ENCODE peak calls at places on chromosomes 7 and 10, in six cellular contexts. One of them, this sample, is unnamed.

GRCh38 chr7:36473454-36474282 is 84.0 kb downstream of the ANLN start:
- DNase-seq in HepG2: peak; percentile 43
- DNase-seq in GM12878: no peak
- DNase-seq in H1: peak; percentile 89
- DNase-seq in K562: peak; percentile 51
- DNase-seq in SK-N-SH: peak; percentile 57
- DNase-seq in this sample: no peak

GRCh38 chr7:37310322-37311080 is 138.2 kb downstream of the ELMO1 start:
- DNase-seq in GM12878: no peak
- DNase-seq in SK-N-SH: no peak
- DNase-seq in H1: no peak
- DNase-seq in K562: no peak
- DNase-seq in HepG2: no peak
- DNase-seq in this sample: peak; percentile 69

GRCh38 chr7:29557954-29558353 is 5.7 kb upstream of the PRR15 start:
- DNase-seq in HepG2: no peak
- DNase-seq in K562: peak; percentile 20
- DNase-seq in H1: no peak
- DNase-seq in SK-N-SH: no peak
- DNase-seq in GM12878: no peak
- DNase-seq in this sample: peak; percentile 27

GRCh38 chr7:17009007-17009719 is 127.4 kb upstream of the AGR3 start:
- DNase-seq in HepG2: peak; percentile 18
- DNase-seq in K562: no peak
- DNase-seq in SK-N-SH: no peak
- DNase-seq in GM12878: no peak
- DNase-seq in H1: no peak
- DNase-seq in this sample: no peak

GRCh38 chr7:6437251-6437650 is 10.5 kb downstream of the DAGLB start:
- DNase-seq in K562: no peak
- DNase-seq in H1: no peak
- DNase-seq in GM12878: no peak
- DNase-seq in SK-N-SH: no peak
- DNase-seq in HepG2: peak; percentile 32
- DNase-seq in this sample: no peak

GRCh38 chr10:74922921-74923320 is 96.5 kb downstream of the KAT6B start:
- DNase-seq in GM12878: no peak
- DNase-seq in HepG2: no peak
- DNase-seq in H1: no peak
- DNase-seq in K562: no peak
- DNase-seq in SK-N-SH: no peak
- DNase-seq in this sample: no peak

GRCh38 chr10:3992374-3993178 is 207.6 kb upstream of the KLF6 start:
- DNase-seq in GM12878: no peak
- DNase-seq in K562: no peak
- DNase-seq in H1: no peak
- DNase-seq in SK-N-SH: no peak
- DNase-seq in HepG2: no peak
- DNase-seq in this sample: no peak

GRCh38 chr10:10792681-10793080 is 225.0 kb upstream of the CELF2 start:
- DNase-seq in H1: no peak
- DNase-seq in SK-N-SH: no peak
- DNase-seq in HepG2: no peak
- DNase-seq in K562: no peak
- DNase-seq in GM12878: no peak
- DNase-seq in this sample: no peak

GRCh38 chr7:35593896-35594295 is 101.0 kb downstream of the HERPUD2 start:
- DNase-seq in SK-N-SH: peak; percentile 36
- DNase-seq in K562: peak; percentile 63
- DNase-seq in H1: peak; percentile 86
- DNase-seq in GM12878: no peak
- DNase-seq in HepG2: peak; percentile 7
- DNase-seq in this sample: no peak

GRCh38 chr7:75055830-75056431 is 17.7 kb downstream of the RCC1L start:
- DNase-seq in SK-N-SH: no peak
- DNase-seq in GM12878: no peak
- DNase-seq in K562: no peak
- DNase-seq in H1: no peak
- DNase-seq in HepG2: no peak
- DNase-seq in this sample: no peak

GRCh38 chr7:157532068-157532467 is 195.3 kb downstream of the DNAJB6 start:
- DNase-seq in H1: no peak
- DNase-seq in SK-N-SH: no peak
- DNase-seq in HepG2: no peak
- DNase-seq in K562: no peak
- DNase-seq in GM12878: no peak
- DNase-seq in this sample: no peak

GRCh38 chr7:105512415-105512814 is 9.7 kb downstream of the PUS7 start:
- DNase-seq in GM12878: no peak
- DNase-seq in HepG2: no peak
- DNase-seq in H1: no peak
- DNase-seq in SK-N-SH: no peak
- DNase-seq in K562: no peak
- DNase-seq in this sample: no peak
- H3K27ac ChIP-seq in GM12878: no peak overlapping the region
- H3K27ac ChIP-seq in HepG2: no peak overlapping the region
- H3K27ac ChIP-seq in H1: no peak overlapping the region
- H3K27ac ChIP-seq in SK-N-SH: no peak overlapping the region
- H3K27ac ChIP-seq in K562: peak overlapping the region; percentile 13
- H3K27ac ChIP-seq in this sample: no peak overlapping the region

GRCh38 chr10:17795807-17796596 is 13.1 kb upstream of the MRC1 start:
- DNase-seq in K562: no peak
- DNase-seq in H1: no peak
- DNase-seq in HepG2: no peak
- DNase-seq in GM12878: no peak
- DNase-seq in SK-N-SH: no peak
- DNase-seq in this sample: no peak
- TF ChIP-seq GABPA in K562: no peak
- TF ChIP-seq GABPA in H1: no peak
- TF ChIP-seq GABPA in HepG2: no peak
- TF ChIP-seq GABPA in GM12878: no peak
- TF ChIP-seq GABPA in SK-N-SH: no peak
- TF ChIP-seq GABPA in this sample: no peak

GRCh38 chr10:110637558-110638053 is 6.5 kb upstream of the RBM20 start:
- DNase-seq in HepG2: no peak
- DNase-seq in H1: no peak
- DNase-seq in K562: no peak
- DNase-seq in SK-N-SH: peak; percentile 25
- DNase-seq in GM12878: no peak
- DNase-seq in this sample: no peak
- H3K27ac ChIP-seq in HepG2: no peak overlapping the region
- H3K27ac ChIP-seq in H1: no peak overlapping the region
- H3K27ac ChIP-seq in K562: no peak overlapping the region
- H3K27ac ChIP-seq in SK-N-SH: peak overlapping the region; percentile 60
- H3K27ac ChIP-seq in GM12878: no peak overlapping the region
- H3K27ac ChIP-seq in this sample: no peak overlapping the region

GRCh38 chr10:28922127-28922526 is 244.8 kb downstream of the BAMBI start:
- DNase-seq in GM12878: no peak
- DNase-seq in SK-N-SH: no peak
- DNase-seq in HepG2: peak; percentile 62
- DNase-seq in H1: no peak
- DNase-seq in K562: no peak
- DNase-seq in this sample: no peak
- TF ChIP-seq GABPA in GM12878: no peak
- TF ChIP-seq GABPA in SK-N-SH: no peak
- TF ChIP-seq GABPA in HepG2: no peak
- TF ChIP-seq GABPA in H1: no peak
- TF ChIP-seq GABPA in K562: no peak
- TF ChIP-seq GABPA in this sample: no peak